ENCODE peak calls at places on chromosomes 7 and 10, in four cellular contexts. U is foreskin keratinocyte, D is heart left ventricle, E is NCI-H748 treated with DMSO at 0.1 percent for 48 hours. A is an unnamed sample.

GRCh38 chr10:115827650-115828049 is 445.4 kb downstream of the GFRA1 start:
- DNase-seq in D (no peak), E (no peak), U (no peak), A (no peak)

GRCh38 chr10:48457949-48458661 is 146.8 kb downstream of the ARHGAP22 start:
- DNase-seq in D (no peak), E (no peak), U (no peak), A (peak)

GRCh38 chr10:19977097-19977521 is 160.9 kb downstream of the PLXDC2 start:
- DNase-seq in U (no peak), D (no peak), E (no peak), A (no peak)

GRCh38 chr7:47103498-47104205 is 478.3 kb downstream of the TNS3 start:
- DNase-seq in D (no peak), E (no peak), U (no peak), A (no peak)

GRCh38 chr10:35127289-35127891 is 744 bp downstream of the CREM start:
- DNase-seq in D (peak), E (no peak), U (peak), A (peak)

GRCh38 chr7:113383638-113384037 is 265.3 kb upstream of the SMIM30 start:
- DNase-seq in U (no peak), D (no peak), E (no peak), A (no peak)

GRCh38 chr7:63067897-63068585 is 930.6 kb upstream of the ZNF722 start:
- DNase-seq in U (no peak), D (no peak), E (peak), A (peak)

GRCh38 chr10:89576022-89576421 is 40.6 kb upstream of the SLC16A12 start:
- DNase-seq in E (no peak), U (no peak), D (no peak), A (no peak)

GRCh38 chr7:156881676-156882075 is 11.3 kb downstream of the LMBR1 start:
- DNase-seq in D (no peak), U (no peak), E (no peak), A (no peak)

GRCh38 chr10:121448768-121449456 is 149.3 kb downstream of the FGFR2 start:
- DNase-seq in D (no peak), E (no peak), U (no peak), A (no peak)

GRCh38 chr10:34585422-34586115 is 229.5 kb downstream of the PARD3 start:
- DNase-seq in D (no peak), U (no peak), E (no peak), A (no peak)

GRCh38 chr7:106568680-106569499 is 92.1 kb downstream of the CCDC71L start:
- DNase-seq in E (peak), D (no peak), U (peak), A (peak)

GRCh38 chr10:102819054-102819453 is 18.2 kb downstream of the CYP17A1 start:
- DNase-seq in D (no peak), U (no peak), E (no peak), A (no peak)

GRCh38 chr10:329361-330099 is 194.3 kb downstream of the ZMYND11 start:
- DNase-seq in E (peak), U (peak), D (peak), A (peak)

A was measured in BE2C.